ENCODE peak calls at places on chromosomes 6 and 20, in seven cellular contexts. F, Q, A, X, P, B and K are unnamed samples.

GRCh38 chr6:40966860-40967259 is 72.2 kb downstream of the UNC5CL start:
- DNase-seq in F (no peak), Q (no peak), A (no peak), X (no peak), P (no peak), B (no peak), K (no peak)

GRCh38 chr6:99836471-99836870 is 157.6 kb downstream of the MCHR2 start:
- DNase-seq in F (no peak), Q (peak), A (no peak), X (no peak), P (no peak), B (peak), K (no peak)

GRCh38 chr6:33880104-33880678 is 76.4 kb upstream of the MLN start:
- DNase-seq in F (no peak), Q (no peak), A (no peak), X (no peak), P (no peak), B (no peak), K (no peak)

GRCh38 chr20:64244870-64245603 is 10.5 kb upstream of the PCMTD2 start:
- DNase-seq in F (no peak), Q (no peak), A (no peak), X (no peak), P (no peak), B (no peak), K (no peak)

GRCh38 chr20:21496452-21496851 is 17.4 kb downstream of the NKX2-2 start:
- DNase-seq in F (no peak), Q (no peak), A (no peak), X (no peak), P (no peak), B (no peak), K (no peak)

GRCh38 chr20:47360207-47360488 is 3.6 kb upstream of the ZMYND8 start:
- DNase-seq in F (no peak), Q (no peak), A (no peak), X (peak), P (no peak), B (peak), K (no peak)

GRCh38 chr6:15622045-15622750 is 40.6 kb downstream of the DTNBP1 start:
- DNase-seq in F (no peak), Q (no peak), A (no peak), X (no peak), P (no peak), B (peak), K (no peak)

GRCh38 chr6:128826606-128827005 is 56.3 kb upstream of the LAMA2 start:
- DNase-seq in F (no peak), Q (no peak), A (no peak), X (peak), P (no peak), B (no peak), K (no peak)

GRCh38 chr6:42268016-42268834 is 50.6 kb upstream of the MRPS10 start:
- DNase-seq in F (no peak), Q (no peak), A (no peak), X (no peak), P (no peak), B (no peak), K (no peak)

GRCh38 chr6:80725156-80725930 is 618.9 kb downstream of the BCKDHB start:
- DNase-seq in F (no peak), Q (no peak), A (no peak), X (no peak), P (no peak), B (peak), K (no peak)

GRCh38 chr6:44105146-44105545 is 22.1 kb downstream of the MRPL14 start:
- DNase-seq in F (no peak), Q (no peak), A (no peak), X (no peak), P (no peak), B (no peak), K (no peak)

GRCh38 chr6:55449219-55449618 is 122.0 kb downstream of the GFRAL start:
- DNase-seq in F (no peak), Q (no peak), A (peak), X (no peak), P (no peak), B (no peak), K (no peak)

GRCh38 chr20:14597206-14597715 is 259.8 kb upstream of the FLRT3 start:
- DNase-seq in F (no peak), Q (no peak), A (no peak), X (no peak), P (no peak), B (no peak), K (no peak)

GRCh38 chr6:16669227-16669626 is 92.0 kb downstream of the ATXN1 start:
- DNase-seq in F (peak), Q (peak), A (no peak), X (no peak), P (peak), B (peak), K (no peak)